ENCODE peak calls at places on chromosomes 13 and 19, in seven cellular contexts. X, Z, E, M, V, F and R are unnamed samples.

GRCh38 chr13:99973786-99974185 is 2.2 kb upstream of the ZIC5 start:
- DNase-seq in X (no peak), Z (no peak), E (no peak), M (no peak), V (no peak), F (no peak), R (no peak)

GRCh38 chr19:53389591-53390377 is 5.2 kb upstream of the ZNF765 start:
- DNase-seq in X (no peak), Z (no peak), E (peak; percentile 31), M (no peak), V (no peak), F (no peak), R (no peak)

GRCh38 chr19:41541990-41542584 is 33.9 kb upstream of the CEACAM21 start:
- DNase-seq in X (peak; percentile 63), Z (peak; percentile 80), E (no peak), M (peak; percentile 27), V (peak; percentile 67), F (peak; percentile 83), R (no peak)

GRCh38 chr13:48043789-48044503 is 6.4 kb downstream of the NUDT15 start:
- DNase-seq in X (no peak), Z (no peak), E (no peak), M (no peak), V (no peak), F (no peak), R (no peak)

GRCh38 chr19:10001899-10002298 is 8.4 kb downstream of the COL5A3 start:
- DNase-seq in X (no peak), Z (no peak), E (peak; percentile 52), M (peak; percentile 43), V (no peak), F (no peak), R (no peak)

GRCh38 chr13:42318570-42318969 is 46.6 kb downstream of the AKAP11 start:
- DNase-seq in X (no peak), Z (no peak), E (no peak), M (no peak), V (no peak), F (no peak), R (no peak)

GRCh38 chr13:83563499-83563898 is 318.8 kb downstream of the SLITRK1 start:
- DNase-seq in X (no peak), Z (no peak), E (no peak), M (no peak), V (no peak), F (no peak), R (no peak)

GRCh38 chr19:29277107-29277506 is 64.2 kb upstream of the UQCRFS1 start:
- DNase-seq in X (no peak), Z (no peak), E (peak; percentile 33), M (no peak), V (peak; percentile 31), F (no peak), R (no peak)

GRCh38 chr19:21559444-21559843 is 54.0 kb downstream of the ZNF429 start:
- DNase-seq in X (no peak), Z (no peak), E (no peak), M (no peak), V (no peak), F (no peak), R (no peak)

GRCh38 chr19:58227964-58228583 is 640 bp upstream of the ZNF544 start:
- DNase-seq in X (peak; percentile 29), Z (no peak), E (no peak), M (no peak), V (no peak), F (no peak), R (no peak)

GRCh38 chr19:50331187-50332013 is 2.2 kb upstream of the KCNC3 start:
- DNase-seq in X (no peak), Z (no peak), E (no peak), M (no peak), V (no peak), F (no peak), R (no peak)

GRCh38 chr19:55116232-55117062 is 990 bp downstream of the PPP1R12C start:
- DNase-seq in X (no peak), Z (peak; percentile 85), E (no peak), M (peak; percentile 50), V (peak; percentile 41), F (no peak), R (no peak)

DNA sequence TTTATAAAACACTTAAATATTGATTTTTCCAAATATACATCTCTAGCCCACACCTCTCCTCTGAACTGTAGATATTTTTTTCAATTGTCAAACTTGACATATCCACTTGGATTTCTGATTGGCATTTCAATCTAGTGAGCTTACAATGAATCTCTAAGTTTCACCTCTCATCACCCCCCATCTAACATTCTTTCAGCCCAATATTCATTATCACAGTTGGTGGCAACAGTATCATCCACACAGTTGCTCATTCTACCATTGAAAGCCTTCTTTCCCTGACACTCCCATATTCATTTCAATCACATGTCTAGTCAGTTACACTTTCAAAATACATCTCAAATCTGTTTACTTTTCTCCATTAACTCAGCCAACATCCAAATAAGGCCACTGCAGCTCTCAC is 385.2 kb downstream of the PCDH20 start:
- DNase-seq in X (no peak), Z (no peak), E (no peak), M (no peak), V (no peak), F (no peak), R (no peak)
- H3K4me3 ChIP-seq in X (no peak overlapping the region), Z (no peak overlapping the region), E (no peak overlapping the region), M (no peak overlapping the region), V (no peak overlapping the region), F (no peak overlapping the region), R (no peak overlapping the region)

GRCh38 chr13:40774672-40775071 is 3.7 kb upstream of the MRPS31 start:
- DNase-seq in X (no peak), Z (no peak), E (no peak), M (no peak), V (no peak), F (no peak), R (no peak)

GRCh38 chr13:40777166-40777956 is 6.4 kb upstream of the MRPS31 start:
- DNase-seq in X (peak; percentile 40), Z (no peak), E (no peak), M (peak; percentile 48), V (no peak), F (no peak), R (no peak)

GRCh38 chr13:40776232-40776631 is 5.2 kb upstream of the MRPS31 start:
- DNase-seq in X (no peak), Z (no peak), E (no peak), M (no peak), V (no peak), F (no peak), R (no peak)

GRCh38 chr13:40777957-40778235 is 6.9 kb upstream of the MRPS31 start:
- DNase-seq in X (no peak), Z (no peak), E (no peak), M (no peak), V (no peak), F (no peak), R (no peak)

DNA sequence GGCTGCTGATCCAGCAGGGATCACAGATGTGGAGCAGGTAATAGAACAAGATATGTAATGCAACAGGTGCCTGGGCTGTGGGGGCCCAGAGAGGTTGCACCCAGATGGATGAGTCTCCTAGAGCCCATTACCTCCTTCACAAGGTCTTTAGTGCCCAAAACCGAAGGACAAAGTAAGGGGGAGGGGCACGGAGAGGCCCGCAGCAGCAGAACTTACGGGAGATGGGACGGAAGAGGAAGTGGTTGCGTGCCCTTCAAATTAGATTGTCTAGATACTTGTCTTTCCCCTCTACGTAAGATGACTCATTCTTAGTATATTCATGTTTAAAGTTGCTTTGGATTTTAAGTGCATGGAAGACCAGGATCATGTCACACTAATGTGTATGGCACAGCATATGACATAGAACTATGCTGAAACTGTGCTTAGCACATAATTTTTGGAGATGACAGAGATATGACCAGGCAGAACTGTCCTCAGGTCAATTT is 5.7 kb upstream of the MRPS31 start:
- DNase-seq in X (no peak), Z (no peak), E (no peak), M (no peak), V (peak; percentile 64), F (no peak), R (no peak)
- H3K27ac ChIP-seq in X (no peak overlapping the region), Z (no peak overlapping the region), E (no peak overlapping the region), M (no peak overlapping the region), V (peak overlapping the region; percentile 89), F (no peak overlapping the region), R (no peak overlapping the region)

GRCh38 chr19:8904597-8904996 is 72.4 kb downstream of the MBD3L1 start:
- DNase-seq in X (no peak), Z (no peak), E (no peak), M (no peak), V (no peak), F (no peak), R (no peak)
- H3K9me3 ChIP-seq in X (peaks cover 40% of the 10 kb centered on the region), Z (no peaks in the 10 kb centered on the region), E (peaks cover 19% of the 10 kb centered on the region), M (no peaks in the 10 kb centered on the region), V (no peaks in the 10 kb centered on the region), F (no peaks in the 10 kb centered on the region), R (no peaks in the 10 kb centered on the region)

DNA sequence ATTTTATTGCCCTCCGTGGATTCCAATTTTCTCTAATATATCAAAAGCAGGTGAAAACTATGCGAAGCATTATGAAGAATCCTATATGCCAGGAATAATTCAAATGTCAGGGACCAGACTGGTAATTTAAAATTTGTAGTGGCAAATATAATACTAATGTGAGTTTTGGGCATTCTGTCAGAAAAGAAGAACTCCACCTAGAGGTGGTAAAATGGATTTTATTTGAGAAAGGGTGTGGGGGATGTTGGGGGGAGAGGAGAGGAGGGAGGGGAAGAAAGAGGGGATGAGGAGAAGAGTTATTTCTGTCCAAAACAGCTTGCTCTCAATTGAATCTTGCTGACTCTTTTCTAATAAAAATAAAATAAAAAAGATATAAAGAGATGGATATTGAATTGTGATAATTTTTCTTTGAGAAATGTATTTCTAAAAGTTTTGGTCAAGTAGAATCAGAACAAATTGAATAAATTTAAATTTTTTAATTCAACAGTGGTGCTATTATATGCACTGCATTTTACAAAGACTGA is 929.3 kb upstream of the SLITRK5 start:
- DNase-seq in X (no peak), Z (no peak), E (no peak), M (no peak), V (no peak), F (no peak), R (no peak)
- H3K4me3 ChIP-seq in X (no peak overlapping the region), Z (no peak overlapping the region), E (no peak overlapping the region), M (no peak overlapping the region), V (no peak overlapping the region), F (no peak overlapping the region), R (no peak overlapping the region)

GRCh38 chr19:7706188-7706530 is 4.2 kb upstream of the FCER2 start:
- DNase-seq in X (no peak), Z (no peak), E (no peak), M (no peak), V (no peak), F (no peak), R (no peak)
- H3K27ac ChIP-seq in X (no peak overlapping the region), Z (peak overlapping the region; percentile 16), E (no peak overlapping the region), M (no peak overlapping the region), V (peak overlapping the region; percentile 88), F (peak overlapping the region; percentile 28), R (no peak overlapping the region)